ENCODE peak calls at places on chromosomes 16 and 17, in ten cellular contexts. H is AG04450; Y is endothelial cell; W is AG09319; B is CD8-positive, alpha-beta T cell; F is NB4; R is AG09309; D is adrenal gland; A is CD4-positive, alpha-beta T cell; C is neural crest cell. J is an unnamed sample.

GRCh38 chr16:74100405-74101316 is 196.0 kb upstream of the PSMD7 start:
- DNase-seq in Y (no peak), B (no peak), C (no peak), H (no peak), A (no peak), W (no peak), F (no peak), D (no peak), R (no peak), J (no peak)

GRCh38 chr17:80260791-80261158 is at the start of gene RNF213:
- DNase-seq in B (peak), R (no peak), A (peak), F (peak), H (no peak), C (peak), W (no peak), D (peak), Y (peak), J (no peak)

GRCh38 chr17:19979917-19980770 is 2.5 kb upstream of the AKAP10 start:
- DNase-seq in B (no peak), Y (no peak), A (no peak), F (peak), R (no peak), C (no peak), W (no peak), H (no peak), D (peak), J (no peak)

GRCh38 chr17:17495448-17496188 is 577 bp downstream of the RASD1 start:
- DNase-seq in A (peak), D (peak), W (no peak), R (no peak), B (peak), Y (peak), C (peak), H (no peak), F (no peak), J (no peak)

GRCh38 chr16:53599548-53599947 is 96.5 kb upstream of the AKTIP start:
- DNase-seq in Y (no peak), D (no peak), W (no peak), H (no peak), A (no peak), F (no peak), R (no peak), B (no peak), C (no peak), J (no peak)

GRCh38 chr17:83145358-83145738 is 65.9 kb downstream of the METRNL start:
- DNase-seq in A (no peak), W (no peak), Y (no peak), B (no peak), H (no peak), R (no peak), C (no peak), D (no peak), F (no peak), J (no peak)

GRCh38 chr16:1899641-1900451 is 18.4 kb downstream of the HS3ST6 start:
- DNase-seq in F (peak), A (no peak), C (no peak), Y (no peak), H (no peak), R (no peak), D (no peak), B (no peak), W (no peak), J (no peak)

GRCh38 chr16:87507351-87508069 is 14.7 kb upstream of the ZCCHC14 start:
- DNase-seq in C (no peak), Y (peak), H (no peak), W (no peak), B (no peak), D (no peak), R (no peak), A (no peak), F (no peak), J (no peak)

GRCh38 chr17:57085448-57086068 is 512 bp downstream of the AKAP1 start:
- DNase-seq in F (peak), R (no peak), A (peak), H (no peak), C (peak), Y (peak), B (peak), D (peak), W (no peak), J (peak)

GRCh38 chr16:11251525-11252481 is 4.2 kb downstream of the SOCS1 start:
- DNase-seq in B (peak), A (peak), R (peak), D (no peak), C (no peak), H (peak), Y (no peak), F (peak), W (no peak), J (no peak)

GRCh38 chr17:42201155-42201772 is 7.0 kb upstream of the GHDC start:
- DNase-seq in H (no peak), D (peak), R (no peak), W (no peak), Y (no peak), A (no peak), C (no peak), B (no peak), F (no peak), J (no peak)

GRCh38 chr17:27403480-27404005 is 52.7 kb upstream of the KSR1 start:
- DNase-seq in B (no peak), Y (no peak), A (no peak), C (no peak), R (no peak), D (no peak), W (no peak), F (no peak), H (no peak), J (peak)

GRCh38 chr17:14672830-14673229 is 371.9 kb downstream of the HS3ST3B1 start:
- DNase-seq in F (peak), H (no peak), R (peak), C (no peak), D (no peak), A (no peak), B (no peak), W (peak), Y (no peak), J (no peak)

GRCh38 chr17:21194210-21194609 is 19.8 kb downstream of the TMEM11 start:
- DNase-seq in B (no peak), A (no peak), W (no peak), C (no peak), H (no peak), R (no peak), Y (no peak), D (peak), F (no peak), J (no peak)

GRCh38 chr17:42192189-42193126 is 1.8 kb downstream of the GHDC start:
- DNase-seq in B (no peak), W (no peak), Y (no peak), H (no peak), A (no peak), R (no peak), D (no peak), F (no peak), C (no peak), J (no peak)

GRCh38 chr17:70609566-70609965 is 440.2 kb downstream of the KCNJ2 start:
- DNase-seq in H (no peak), C (no peak), F (no peak), Y (no peak), A (no peak), R (no peak), W (no peak), B (no peak), D (no peak), J (no peak)

GRCh38 chr17:55607736-55608341 is 96.6 kb upstream of the SMIM36 start:
- DNase-seq in F (no peak), R (no peak), C (no peak), W (peak), Y (no peak), D (peak), H (peak), A (no peak), B (no peak), J (no peak)

DNA sequence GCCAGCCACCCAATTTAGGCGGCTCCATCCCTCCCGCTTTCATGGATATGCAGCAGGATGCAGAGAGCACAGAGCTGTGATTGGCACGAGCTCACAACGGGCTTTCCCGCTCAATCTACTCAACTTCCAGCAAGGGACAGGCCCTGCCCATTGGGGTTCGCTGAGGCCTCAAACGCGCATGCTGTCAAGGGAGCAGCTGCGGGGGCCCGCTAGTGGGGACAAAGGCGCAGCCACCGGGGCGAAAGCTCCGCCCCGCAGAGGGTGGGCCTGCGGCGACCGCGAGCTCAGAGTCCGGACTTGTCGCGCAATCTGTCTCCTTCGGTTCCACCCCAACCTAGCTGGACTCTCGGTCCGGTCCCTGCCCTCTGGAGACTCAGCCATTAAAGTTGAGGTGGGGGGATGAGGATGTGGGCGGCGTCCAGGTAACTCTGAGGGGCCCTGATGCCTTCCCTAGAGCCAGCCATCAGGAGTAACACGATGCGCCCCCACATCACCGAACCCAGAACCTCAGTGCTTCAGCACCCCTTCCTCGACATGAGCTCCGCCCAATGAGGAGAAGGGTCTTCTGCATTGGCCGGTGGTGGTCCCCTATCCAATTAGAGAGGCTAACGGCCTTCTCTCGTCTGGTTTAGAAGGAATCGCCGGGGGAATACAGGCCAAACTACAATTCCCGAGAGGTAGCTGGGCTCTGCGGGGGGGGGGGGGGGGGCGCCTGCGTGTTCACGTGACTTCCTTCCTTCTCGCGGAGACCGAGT is 489 bp upstream of the NFATC3 start:
- DNase-seq in Y (peak), D (peak), C (peak), B (peak), H (no peak), A (peak), F (peak), R (no peak), W (no peak), J (peak)
- TF ChIP-seq CTCF in Y (no peak), D (peak), C (peak), B (no peak), H (no peak), A (no peak), F (peak), R (no peak), W (no peak), J (no peak)

DNA sequence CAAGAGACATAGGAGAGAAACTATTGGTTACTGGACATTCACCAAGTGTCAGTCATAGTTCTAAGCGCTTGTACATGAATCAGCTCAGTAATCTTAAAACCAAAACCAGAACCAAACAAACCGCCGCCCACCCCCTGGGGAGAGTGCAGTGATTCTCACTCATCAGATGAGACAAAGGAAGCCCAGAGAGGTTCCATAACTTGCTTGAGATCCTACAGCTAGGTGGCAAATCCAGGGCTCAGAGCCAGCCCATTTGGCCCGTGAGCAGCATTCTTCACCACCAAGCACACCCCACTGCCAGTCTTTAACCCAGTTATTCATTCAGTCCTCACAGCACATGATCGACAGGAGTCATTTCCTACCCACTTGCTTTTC is 37.2 kb upstream of the RGS9 start:
- DNase-seq in D (no peak), R (no peak), H (no peak), F (no peak), W (peak), B (peak), C (no peak), Y (no peak), A (peak), J (no peak)
- TF ChIP-seq CTCF in D (no peak), R (peak), H (no peak), F (no peak), W (no peak), B (no peak), C (no peak), Y (no peak), A (no peak), J (no peak)

DNA sequence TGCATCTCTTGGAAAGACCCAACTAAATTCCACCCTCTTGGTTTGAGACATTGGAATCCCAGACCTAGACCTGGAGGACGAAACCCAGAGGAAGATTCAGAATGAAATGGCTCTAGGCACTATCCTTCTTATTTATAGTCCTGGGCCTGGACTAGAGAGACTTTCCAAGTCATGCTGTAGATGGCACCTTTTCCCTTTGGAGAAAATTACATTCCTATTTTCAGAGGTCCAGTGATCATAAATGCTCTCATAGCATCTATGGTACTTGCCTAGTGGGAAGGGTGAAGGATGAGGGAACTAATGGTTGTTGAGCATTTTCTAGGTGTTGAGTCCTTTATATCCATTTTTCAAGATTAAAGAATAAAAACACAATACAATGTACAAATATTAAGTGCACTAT is 37.1 kb downstream of the SPACA3 start:
- DNase-seq in Y (no peak), W (no peak), D (no peak), B (no peak), H (no peak), R (no peak), A (no peak), C (no peak), F (no peak), J (no peak)
- TF ChIP-seq CTCF in Y (no peak), W (no peak), D (no peak), B (no peak), H (no peak), R (no peak), A (no peak), C (no peak), F (no peak), J (no peak)

DNA sequence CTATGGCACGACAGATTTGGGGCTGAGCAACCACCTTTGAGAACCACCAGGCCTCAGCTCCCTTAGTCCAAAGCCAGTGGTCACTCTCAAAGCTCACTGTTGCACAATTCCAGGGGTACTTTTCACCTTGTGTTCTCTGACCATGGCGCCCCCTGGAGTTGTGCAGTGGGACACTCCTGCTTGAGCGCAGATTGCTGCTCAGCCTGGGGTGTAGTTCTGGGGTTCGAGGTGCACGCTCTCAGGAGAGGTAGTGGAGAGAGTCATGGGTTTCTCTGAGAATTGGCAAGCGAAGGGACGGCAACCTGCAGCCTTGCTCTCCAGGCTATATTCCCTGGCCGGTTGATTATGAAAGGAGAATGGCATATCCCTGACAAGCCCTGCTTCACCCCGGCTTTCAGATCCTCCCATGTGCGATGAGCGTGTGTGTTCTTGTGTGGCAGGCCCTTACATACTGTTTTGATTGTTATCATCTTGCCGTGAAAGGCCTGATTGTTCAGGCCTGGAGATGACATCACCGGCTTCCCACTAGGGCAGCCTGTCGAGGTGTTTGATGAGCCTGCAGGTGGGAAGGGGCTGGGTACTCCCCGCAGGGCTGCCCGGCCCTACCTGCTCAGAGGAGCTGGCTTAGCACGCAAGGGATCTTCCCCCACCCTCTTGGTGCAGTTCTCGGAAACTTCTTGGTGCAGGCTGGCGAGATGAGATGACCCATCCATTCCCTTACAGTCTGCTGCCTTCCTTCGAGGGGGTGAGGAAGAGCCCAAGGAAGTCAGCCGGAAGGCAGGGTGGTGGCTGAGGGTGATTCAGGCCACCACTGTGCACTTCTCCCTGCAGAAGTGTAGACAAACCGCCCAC is 431.2 kb downstream of the SLC39A11 start:
- DNase-seq in H (no peak), D (no peak), C (peak), F (no peak), B (no peak), A (no peak), W (no peak), R (no peak), Y (no peak), J (no peak)
- TF ChIP-seq CTCF in H (peak), D (no peak), C (peak), F (peak), B (no peak), A (no peak), W (peak), R (peak), Y (peak), J (peak)

DNA sequence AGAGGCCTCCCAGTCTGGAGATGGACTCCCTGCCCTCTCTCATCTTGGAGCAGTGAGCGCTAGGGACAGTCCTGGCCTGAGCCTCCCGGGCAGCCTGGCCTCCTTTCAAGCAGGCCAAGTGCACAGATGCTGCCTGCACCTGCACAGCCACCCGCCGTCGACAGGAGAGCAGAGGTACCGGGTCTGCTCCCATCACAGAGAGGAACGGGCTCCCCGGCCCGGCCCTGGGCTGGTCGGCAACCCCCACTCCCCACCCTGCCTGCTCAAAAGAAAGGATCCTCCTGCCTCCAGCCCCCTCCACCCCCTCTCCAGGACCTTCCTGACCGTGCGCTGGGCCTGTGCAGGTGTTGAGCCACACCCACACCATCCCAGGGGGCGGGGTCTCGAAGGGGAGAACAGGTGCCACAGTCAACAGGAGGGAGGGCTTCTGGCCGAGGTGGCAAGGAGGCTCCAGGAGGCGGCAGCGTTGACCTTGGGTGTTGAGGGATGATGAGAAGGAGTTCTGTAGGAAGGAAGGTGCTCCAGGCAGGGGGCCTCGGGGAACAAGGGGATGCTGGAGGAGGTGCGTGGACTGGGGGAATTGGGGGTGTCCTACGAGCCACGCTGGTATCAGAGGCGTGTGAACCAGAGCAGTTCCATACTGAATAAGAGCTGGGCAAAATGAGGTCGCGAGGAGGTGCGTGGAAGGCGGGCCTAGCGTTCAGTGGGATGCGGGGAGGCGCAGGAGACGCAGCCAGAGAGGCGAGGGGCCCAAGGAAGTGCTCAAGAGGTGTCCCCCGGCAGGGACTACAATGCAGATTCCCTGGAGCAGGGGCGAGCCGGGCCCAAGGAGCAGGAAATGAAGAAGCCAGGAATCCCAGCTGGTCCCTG is 967 bp upstream of the CDH15 start:
- DNase-seq in D (no peak), H (no peak), R (no peak), B (no peak), A (no peak), W (no peak), Y (no peak), F (peak), C (no peak), J (no peak)
- TF ChIP-seq CTCF in D (no peak), H (no peak), R (no peak), B (no peak), A (no peak), W (no peak), Y (no peak), F (no peak), C (no peak), J (no peak)

GRCh38 chr17:75242461-75243042 is 18.9 kb downstream of the GGA3 start:
- DNase-seq in F (no peak), H (no peak), Y (no peak), A (peak), D (no peak), B (no peak), W (no peak), C (no peak), R (no peak), J (no peak)
- TF ChIP-seq CTCF in F (no peak), H (no peak), Y (no peak), A (no peak), D (no peak), B (no peak), W (no peak), C (no peak), R (no peak), J (no peak)

DNA sequence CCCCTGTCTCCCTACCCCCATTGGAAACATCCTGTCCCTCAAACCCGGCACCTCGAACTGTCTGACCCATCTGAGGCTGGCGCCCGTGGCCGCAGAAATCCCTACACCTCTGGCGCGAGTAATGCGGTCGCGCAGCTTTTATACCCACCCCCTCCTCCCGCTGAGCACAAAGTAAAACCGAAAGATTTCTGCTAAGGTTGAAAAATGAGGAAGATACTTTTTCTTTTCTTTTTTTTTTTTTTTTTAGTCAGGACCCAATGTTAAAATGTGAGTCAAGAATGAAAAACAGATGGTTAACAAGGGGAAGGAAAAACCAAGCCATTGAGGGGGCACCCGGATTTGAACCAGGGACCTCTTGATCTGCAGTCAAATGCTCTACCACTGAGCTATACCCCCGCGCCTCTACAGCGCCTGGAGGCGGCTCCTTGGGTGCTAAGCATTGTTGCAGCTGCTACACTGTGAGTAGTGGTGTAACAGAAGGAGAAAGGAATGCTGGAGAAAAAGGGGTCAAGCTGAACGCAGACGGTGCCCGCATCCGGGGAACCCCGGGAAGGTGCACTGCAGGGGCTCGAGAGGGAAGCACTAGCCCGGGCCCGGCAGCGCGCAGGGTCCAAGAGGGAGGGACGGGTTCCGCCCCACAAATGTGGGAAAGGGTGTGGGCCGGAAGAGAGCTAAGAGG is 751 bp upstream of the LASP1 start:
- DNase-seq in C (peak), Y (peak), W (peak), A (peak), B (peak), R (peak), F (peak), H (peak), D (peak), J (peak)
- TF ChIP-seq CTCF in C (no peak), Y (no peak), W (peak), A (no peak), B (no peak), R (peak), F (peak), H (peak), D (peak), J (peak)